ENCODE peak calls at places on chromosomes 5 and 9, in nine cellular contexts. E is H1, R is MM.1S, P is fibroblast of lung, J is astrocyte, B is HepG2, O is neural progenitor cell, Q is mammary epithelial cell, S is K562. F is an unnamed sample.

GRCh38 chr5:162230348-162230747 is 162.8 kb downstream of the GABRG2 start:
- DNase-seq in B (no peak), P (no peak), S (no peak), J (no peak), Q (no peak), R (no peak), E (no peak), O (no peak), F (no peak)

GRCh38 chr9:38641142-38641541 is 20.7 kb upstream of the ANKRD18A start:
- DNase-seq in E (no peak), P (no peak), J (no peak), Q (no peak), S (no peak), O (no peak), B (no peak), R (no peak), F (no peak)

GRCh38 chr5:75156585-75156984 is 80.1 kb downstream of the ANKRD31 start:
- DNase-seq in Q (peak; percentile 19), E (no peak), R (no peak), P (no peak), S (no peak), O (peak; percentile 14), B (peak; percentile 15), J (no peak), F (peak; percentile 21)

GRCh38 chr9:28882528-28882927 is 1309.2 kb upstream of the C9orf72 start:
- DNase-seq in R (no peak), P (no peak), B (no peak), J (no peak), S (no peak), E (no peak), Q (peak; percentile 24), O (no peak), F (no peak)

GRCh38 chr5:29790281-29790680 is 1403.2 kb upstream of the CDH6 start:
- DNase-seq in E (no peak), O (no peak), R (no peak), J (no peak), B (no peak), P (no peak), S (no peak), Q (no peak), F (no peak)

GRCh38 chr5:139063664-139064054 is 134.5 kb downstream of the SIL1 start:
- DNase-seq in B (no peak), P (no peak), R (no peak), E (no peak), S (no peak), O (no peak), J (no peak), Q (no peak), F (no peak)

GRCh38 chr9:106906129-106906528 is 43.2 kb downstream of the ZNF462 start:
- DNase-seq in B (no peak), S (no peak), Q (no peak), P (no peak), E (no peak), J (no peak), R (no peak), O (no peak), F (no peak)

GRCh38 chr9:14346826-14347407 is 33.0 kb upstream of the NFIB start:
- DNase-seq in Q (no peak), R (no peak), B (no peak), S (no peak), P (no peak), J (no peak), O (peak; percentile 52), E (no peak), F (no peak)

GRCh38 chr9:121399883-121400607 is 30.0 kb upstream of the STOM start:
- DNase-seq in B (peak; percentile 69), R (peak; percentile 77), J (peak; percentile 69), S (peak; percentile 77), P (peak; percentile 85), O (peak; percentile 77), E (no peak), Q (peak; percentile 69), F (peak; percentile 80)

GRCh38 chr5:62575556-62575955 is 3.1 kb upstream of the LRRC70 start:
- DNase-seq in Q (no peak), R (no peak), J (no peak), P (no peak), S (no peak), E (no peak), B (no peak), O (no peak), F (no peak)

GRCh38 chr5:62577488-62577887 is 1.1 kb upstream of the LRRC70 start:
- DNase-seq in R (no peak), S (no peak), O (no peak), P (no peak), Q (no peak), E (no peak), J (no peak), B (no peak), F (no peak)

GRCh38 chr5:62576570-62577172 is 1.9 kb upstream of the LRRC70 start:
- DNase-seq in P (no peak), R (no peak), Q (no peak), O (no peak), B (no peak), E (no peak), J (no peak), S (no peak), F (no peak)

GRCh38 chr5:62579761-62580160 is 1.1 kb downstream of the LRRC70 start:
- DNase-seq in B (no peak), S (no peak), Q (no peak), O (no peak), R (no peak), P (no peak), E (no peak), J (no peak), F (no peak)

GRCh38 chr5:62578540-62578939 is at the start of gene LRRC70:
- DNase-seq in B (peak; percentile 74), R (peak; percentile 94), P (peak; percentile 65), O (peak; percentile 21), S (peak; percentile 36), Q (no peak), J (peak; percentile 57), E (no peak), F (peak; percentile 94)
- H3K4me1 ChIP-seq in B (no peaks in the 10 kb centered on the region), R (peaks cover 39% of the 10 kb centered on the region), P (no peaks in the 10 kb centered on the region), O (peaks cover 8% of the 10 kb centered on the region), S (no peaks in the 10 kb centered on the region), Q (no peaks in the 10 kb centered on the region), J (no peaks in the 10 kb centered on the region), E (no peaks in the 10 kb centered on the region), F (peaks cover 57% of the 10 kb centered on the region)

GRCh38 chr5:2640717-2641116 is 110.8 kb downstream of the IRX2 start:
- DNase-seq in J (no peak), E (no peak), P (no peak), S (no peak), Q (no peak), O (no peak), R (no peak), B (no peak), F (no peak)
- TF ChIP-seq CTCF in J (no peak), E (no peak), P (no peak), S (no peak), Q (no peak), O (no peak), R (no peak), B (no peak), F (no peak)

DNA sequence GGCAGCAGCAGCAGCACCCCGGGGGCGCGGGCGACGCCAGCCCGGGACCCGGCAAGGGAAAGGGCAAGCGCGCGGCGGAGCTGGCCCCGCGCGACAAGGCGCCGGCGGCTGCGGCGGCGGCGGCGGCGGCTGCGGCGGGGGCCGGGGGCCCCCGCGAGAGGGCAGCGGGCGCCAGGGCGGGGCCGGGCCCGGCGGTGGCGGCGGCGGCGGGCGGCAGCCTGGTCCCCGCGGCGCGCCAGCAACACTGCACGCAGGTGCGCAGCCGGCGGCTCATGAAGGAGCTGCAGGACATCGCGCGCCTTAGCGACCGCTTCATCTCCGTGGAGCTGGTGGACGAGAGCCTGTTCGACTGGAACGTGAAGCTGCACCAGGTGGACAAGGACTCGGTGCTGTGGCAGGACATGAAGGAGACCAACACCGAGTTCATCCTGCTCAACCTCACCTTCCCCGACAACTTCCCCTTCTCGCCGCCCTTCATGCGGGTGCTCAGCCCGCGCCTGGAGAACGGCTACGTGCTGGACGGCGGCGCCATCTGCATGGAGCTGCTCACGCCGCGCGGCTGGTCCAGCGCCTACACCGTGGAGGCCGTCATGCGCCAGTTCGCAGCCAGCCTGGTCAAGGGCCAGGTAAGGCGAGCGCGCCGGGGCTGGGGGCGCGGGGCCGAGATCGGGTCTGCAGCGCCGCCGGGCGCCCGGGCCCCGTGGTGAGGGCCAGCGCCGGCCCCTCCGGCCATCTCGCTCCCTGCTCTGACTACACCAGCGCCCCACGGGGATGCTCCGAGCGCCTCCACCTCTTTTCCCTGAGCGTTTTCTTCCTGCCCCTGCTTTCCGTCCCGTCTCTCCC is at the start of gene UBE2QL1:
- DNase-seq in R (peak; percentile 59), Q (peak; percentile 21), P (peak; percentile 6), J (no peak), S (peak; percentile 11), O (peak; percentile 58), B (no peak), E (no peak), F (peak; percentile 25)
- TF ChIP-seq EZH2 in R (no peak), Q (peak; percentile 72), P (peak; percentile 96), J (peak; percentile 79), S (no peak), O (peak; percentile 86), B (peak; percentile 16), E (peak; percentile 94), F (peak; percentile 76)

GRCh38 chr5:5628866-5629265 is 206.4 kb downstream of the ICE1 start:
- DNase-seq in O (no peak), S (no peak), R (no peak), B (no peak), P (no peak), J (no peak), Q (no peak), E (no peak), F (no peak)
- H3K4me1 ChIP-seq in O (no peaks in the 10 kb centered on the region), S (no peaks in the 10 kb centered on the region), R (no peaks in the 10 kb centered on the region), B (no peaks in the 10 kb centered on the region), P (no peaks in the 10 kb centered on the region), J (no peaks in the 10 kb centered on the region), Q (no peaks in the 10 kb centered on the region), E (no peaks in the 10 kb centered on the region), F (no peaks in the 10 kb centered on the region)

F was measured in A673.